ENCODE peak calls at places on chromosomes 1 and 21, in ten cellular contexts. S is Ammon's horn; J is T-cell; T is pons; R is stimulated activated CD4-positive, alpha-beta T cell treated with anti-CD3 and anti-CD28 coated beads, TNF-alpha, amount 100 ng/mL, for 1 hour; X is keratinocyte; D is hippocampal formation; E is activated CD8-positive, alpha-beta memory T cell treated with anti-CD3 and anti-CD28 coated beads, Interleukin-2, amount 10 ng/mL, durations not matched to agents 7 days and 5 days; F is GM12891; O is NCI-H748 treated with DMSO at 0.1 percent for 48 hours. Y is an unnamed sample.

GRCh38 chr1:41840592-41841246 is 78.0 kb downstream of the HIVEP3 start:
- DNase-seq in F (no peak), R (no peak), O (peak), D (no peak), X (no peak), S (no peak), J (no peak), T (no peak), E (no peak), Y (peak)

GRCh38 chr1:1217621-1218523 is 3.9 kb upstream of the TNFRSF4 start:
- DNase-seq in X (no peak), D (peak), S (peak), R (no peak), O (no peak), E (no peak), T (no peak), J (no peak), F (no peak), Y (peak)

GRCh38 chr1:110638062-110638461 is 31.9 kb upstream of the KCNA2 start:
- DNase-seq in X (no peak), T (no peak), F (no peak), O (no peak), D (no peak), S (no peak), E (no peak), J (no peak), R (no peak), Y (no peak)

GRCh38 chr21:46211376-46211775 is 17.2 kb downstream of the LSS start:
- DNase-seq in E (no peak), F (no peak), R (no peak), J (no peak), T (no peak), S (no peak), X (no peak), O (no peak), D (no peak), Y (no peak)

GRCh38 chr1:24828183-24828886 is 83.1 kb downstream of the CLIC4 start:
- DNase-seq in R (no peak), O (no peak), E (no peak), S (no peak), D (no peak), J (no peak), T (no peak), X (no peak), F (no peak), Y (no peak)

GRCh38 chr1:32073387-32074229 is 869 bp downstream of the TMEM39B start:
- DNase-seq in S (no peak), O (peak), T (no peak), F (no peak), J (no peak), E (no peak), D (no peak), R (no peak), X (no peak), Y (no peak)

GRCh38 chr1:157209514-157209913 is 71.3 kb upstream of the ETV3 start:
- DNase-seq in O (no peak), J (no peak), T (no peak), E (no peak), R (no peak), D (no peak), X (no peak), S (no peak), F (no peak), Y (no peak)

GRCh38 chr1:45353685-45354084 is 13.4 kb upstream of the MUTYH start:
- DNase-seq in S (no peak), F (no peak), D (peak), E (no peak), O (no peak), X (no peak), T (peak), J (no peak), R (no peak), Y (peak)

GRCh38 chr1:84425145-84425876 is 27.0 kb downstream of the DNASE2B start:
- DNase-seq in E (no peak), F (no peak), R (no peak), T (no peak), X (no peak), S (no peak), J (no peak), O (no peak), D (no peak), Y (no peak)

GRCh38 chr1:37828410-37829074 is 20.5 kb upstream of the YRDC start:
- DNase-seq in T (no peak), F (no peak), X (no peak), S (no peak), E (no peak), D (no peak), R (no peak), O (no peak), J (no peak), Y (no peak)

GRCh38 chr1:119675349-119676343 is 27.6 kb upstream of the ZNF697 start:
- DNase-seq in D (peak), R (peak), O (peak), J (peak), T (peak), F (no peak), X (peak), E (peak), S (peak), Y (peak)

GRCh38 chr1:205375816-205376545 is 19.3 kb upstream of the KLHDC8A start:
- DNase-seq in R (no peak), T (no peak), O (peak), J (no peak), D (peak), S (peak), F (no peak), X (no peak), E (no peak), Y (peak)

GRCh38 chr21:46161180-46161799 is 5.9 kb upstream of the FTCD start:
- DNase-seq in O (no peak), E (peak), J (no peak), F (no peak), T (no peak), R (no peak), X (no peak), D (no peak), S (no peak), Y (no peak)

GRCh38 chr1:18256318-18257235 is 149.0 kb downstream of the IGSF21 start:
- DNase-seq in R (no peak), D (no peak), T (no peak), F (peak), X (no peak), S (peak), O (no peak), J (no peak), E (peak), Y (no peak)

GRCh38 chr21:34557261-34557660 is 45.3 kb upstream of the KCNE1 start:
- DNase-seq in D (no peak), R (no peak), X (no peak), T (no peak), E (no peak), S (no peak), F (no peak), J (no peak), O (no peak), Y (no peak)

GRCh38 chr1:100448371-100448770 is 89.6 kb upstream of the GPR88 start:
- DNase-seq in O (peak), D (no peak), X (no peak), F (no peak), S (peak), E (no peak), R (no peak), J (no peak), T (no peak), Y (no peak)

GRCh38 chr1:164440222-164440621 is 118.8 kb upstream of the PBX1 start:
- DNase-seq in T (peak), F (no peak), S (peak), E (no peak), D (peak), J (no peak), O (no peak), X (no peak), R (no peak), Y (no peak)

GRCh38 chr1:179156026-179156425 is 73.5 kb downstream of the ABL2 start:
- DNase-seq in J (no peak), R (no peak), E (no peak), O (no peak), X (no peak), S (no peak), F (no peak), D (no peak), T (no peak), Y (no peak)

GRCh38 chr1:157369808-157370521 is 182.3 kb downstream of the FCRL5 start:
- DNase-seq in J (peak), X (no peak), E (peak), T (peak), R (no peak), S (peak), O (peak), F (peak), D (peak), Y (peak)

GRCh38 chr1:42431514-42431913 is 24.3 kb downstream of the ZMYND12 start:
- DNase-seq in T (no peak), R (no peak), D (no peak), J (no peak), E (no peak), S (no peak), O (no peak), F (no peak), X (no peak), Y (no peak)

GRCh38 chr1:217718873-217719272 is 87.7 kb downstream of the SPATA17 start:
- DNase-seq in X (no peak), E (no peak), R (no peak), D (no peak), F (no peak), O (no peak), S (no peak), T (no peak), J (no peak), Y (no peak)

GRCh38 chr1:192445849-192446489 is 129.2 kb downstream of the RGS21 start:
- DNase-seq in T (peak), S (peak), F (no peak), R (peak), D (peak), E (peak), O (no peak), X (no peak), J (peak), Y (peak)

GRCh38 chr1:52571783-52572182 is 18.9 kb upstream of the TUT4 start:
- DNase-seq in S (no peak), O (no peak), E (no peak), X (no peak), T (no peak), J (no peak), F (no peak), R (no peak), D (no peak), Y (peak)

GRCh38 chr1:240314845-240315746 is 223.4 kb downstream of the FMN2 start:
- DNase-seq in T (no peak), J (no peak), R (no peak), O (no peak), F (no peak), S (no peak), E (no peak), D (no peak), X (no peak), Y (peak)

GRCh38 chr1:12614402-12615165 is 3.4 kb downstream of the DHRS3 start:
- DNase-seq in J (no peak), X (no peak), D (no peak), R (no peak), E (no peak), S (no peak), F (no peak), T (no peak), O (no peak), Y (no peak)

GRCh38 chr1:25867210-25867991 is 8.1 kb downstream of the PAQR7 start:
- DNase-seq in T (no peak), S (no peak), D (no peak), O (no peak), R (no peak), F (no peak), X (no peak), E (no peak), J (no peak), Y (no peak)

GRCh38 chr1:85070972-85071492 is 22.7 kb upstream of the MCOLN3 start:
- DNase-seq in E (no peak), F (no peak), D (no peak), T (no peak), S (no peak), X (no peak), J (no peak), R (no peak), O (no peak), Y (no peak)

GRCh38 chr1:44784094-44785026 is 3.6 kb downstream of the BEST4 start:
- DNase-seq in O (no peak), T (no peak), R (no peak), J (peak), S (no peak), D (no peak), E (no peak), F (no peak), X (no peak), Y (peak)

GRCh38 chr1:49364676-49365075 is 588.0 kb upstream of the BEND5 start:
- DNase-seq in S (no peak), D (no peak), E (no peak), O (no peak), J (no peak), R (no peak), T (no peak), X (peak), F (no peak), Y (no peak)

GRCh38 chr1:99397029-99397428 is 132.7 kb downstream of the PLPPR4 start:
- DNase-seq in D (no peak), E (no peak), F (no peak), R (no peak), O (no peak), S (no peak), J (no peak), T (no peak), X (no peak), Y (no peak)

GRCh38 chr21:16407403-16408279 is 677.9 kb downstream of the USP25 start:
- DNase-seq in D (no peak), X (no peak), R (no peak), E (no peak), T (no peak), S (no peak), F (no peak), O (no peak), J (no peak), Y (no peak)

Y was measured in cerebellar cortex.